ENCODE peak calls at places on chromosomes 13 and 19, in six cellular contexts. K is ovary, B is esophagus muscularis mucosa, L is uterus, R is WERI-Rb-1, S is adipocyte. U is an unnamed sample.

GRCh38 chr13:68128297-68128915 is 898.3 kb upstream of the PCDH9 start:
- DNase-seq in K (no peak), B (no peak), L (no peak), R (no peak), S (no peak), U (no peak)

GRCh38 chr13:98484289-98485219 is 92.4 kb downstream of the STK24 start:
- DNase-seq in K (no peak), B (no peak), L (peak), R (peak), S (peak), U (peak)

GRCh38 chr19:13888281-13888680 is 11.3 kb downstream of the NANOS3 start:
- DNase-seq in K (no peak), B (no peak), L (no peak), R (no peak), S (no peak), U (no peak)

GRCh38 chr13:40676007-40676406 is 9.6 kb upstream of the FOXO1 start:
- DNase-seq in K (no peak), B (no peak), L (no peak), R (no peak), S (no peak), U (no peak)

GRCh38 chr13:113814435-113814821 is 49.4 kb downstream of the GAS6 start:
- DNase-seq in K (peak), B (no peak), L (no peak), R (no peak), S (peak), U (no peak)

GRCh38 chr19:42291437-42291815 is 10.5 kb upstream of the PRR19 start:
- DNase-seq in K (no peak), B (no peak), L (no peak), R (no peak), S (no peak), U (no peak)

GRCh38 chr13:42836930-42837329 is 55.5 kb downstream of the FAM216B start:
- DNase-seq in K (no peak), B (no peak), L (no peak), R (peak), S (peak), U (peak)

GRCh38 chr19:35712529-35712909 is 5.3 kb upstream of the KMT2B start:
- DNase-seq in K (no peak), B (no peak), L (no peak), R (no peak), S (no peak), U (no peak)

GRCh38 chr19:2478756-2479555 is 3.0 kb downstream of the GADD45B start:
- DNase-seq in K (peak), B (peak), L (peak), R (no peak), S (peak), U (no peak)

GRCh38 chr13:22080832-22081231 is 410.0 kb downstream of the FGF9 start:
- DNase-seq in K (no peak), B (no peak), L (no peak), R (no peak), S (no peak), U (no peak)

GRCh38 chr19:1379961-1380489 is 3.7 kb upstream of the NDUFS7 start:
- DNase-seq in K (no peak), B (no peak), L (no peak), R (no peak), S (no peak), U (no peak)

GRCh38 chr13:60134376-60134775 is 29.4 kb downstream of the DIAPH3 start:
- DNase-seq in K (no peak), B (no peak), L (no peak), R (no peak), S (no peak), U (no peak)

GRCh38 chr13:90622547-90622946 is 724.9 kb upstream of the MIR17HG start:
- DNase-seq in K (no peak), B (no peak), L (no peak), R (no peak), S (peak), U (peak)

GRCh38 chr13:102948006-102948405 is 102.2 kb downstream of the ERCC5 start:
- DNase-seq in K (no peak), B (no peak), L (no peak), R (peak), S (no peak), U (no peak)

GRCh38 chr13:38141792-38142191 is 207.9 kb upstream of the UFM1 start:
- DNase-seq in K (no peak), B (no peak), L (no peak), R (no peak), S (peak), U (no peak)

GRCh38 chr13:83780201-83780600 is 102.1 kb downstream of the SLITRK1 start:
- DNase-seq in K (no peak), B (no peak), L (no peak), R (peak), S (peak), U (no peak)

GRCh38 chr13:96768524-96768923 is 225.8 kb downstream of the OXGR1 start:
- DNase-seq in K (no peak), B (no peak), L (no peak), R (no peak), S (no peak), U (no peak)

GRCh38 chr19:33550741-33551140 is 29.1 kb upstream of the PEPD start:
- DNase-seq in K (no peak), B (no peak), L (no peak), R (no peak), S (no peak), U (no peak)

GRCh38 chr13:27353166-27353583 is 71.2 kb upstream of the GTF3A start:
- DNase-seq in K (no peak), B (no peak), L (no peak), R (no peak), S (no peak), U (no peak)

GRCh38 chr13:113941571-113942191 is 32.2 kb downstream of the C13orf46 start:
- DNase-seq in K (peak), B (no peak), L (no peak), R (peak), S (no peak), U (no peak)

GRCh38 chr19:49363265-49364082 is at the start of gene DKKL1:
- DNase-seq in K (peak), B (peak), L (peak), R (peak), S (peak), U (peak)

GRCh38 chr19:12202250-12202649 is 39.4 kb downstream of the ZNF136 start:
- DNase-seq in K (no peak), B (no peak), L (no peak), R (peak), S (no peak), U (no peak)

GRCh38 chr13:50358221-50358620 is 343.0 kb downstream of the KCNRG start:
- DNase-seq in K (no peak), B (peak), L (peak), R (no peak), S (peak), U (no peak)

GRCh38 chr19:30552593-30552992 is 180.4 kb downstream of the ZNF536 start:
- DNase-seq in K (no peak), B (no peak), L (no peak), R (peak), S (no peak), U (no peak)

DNA sequence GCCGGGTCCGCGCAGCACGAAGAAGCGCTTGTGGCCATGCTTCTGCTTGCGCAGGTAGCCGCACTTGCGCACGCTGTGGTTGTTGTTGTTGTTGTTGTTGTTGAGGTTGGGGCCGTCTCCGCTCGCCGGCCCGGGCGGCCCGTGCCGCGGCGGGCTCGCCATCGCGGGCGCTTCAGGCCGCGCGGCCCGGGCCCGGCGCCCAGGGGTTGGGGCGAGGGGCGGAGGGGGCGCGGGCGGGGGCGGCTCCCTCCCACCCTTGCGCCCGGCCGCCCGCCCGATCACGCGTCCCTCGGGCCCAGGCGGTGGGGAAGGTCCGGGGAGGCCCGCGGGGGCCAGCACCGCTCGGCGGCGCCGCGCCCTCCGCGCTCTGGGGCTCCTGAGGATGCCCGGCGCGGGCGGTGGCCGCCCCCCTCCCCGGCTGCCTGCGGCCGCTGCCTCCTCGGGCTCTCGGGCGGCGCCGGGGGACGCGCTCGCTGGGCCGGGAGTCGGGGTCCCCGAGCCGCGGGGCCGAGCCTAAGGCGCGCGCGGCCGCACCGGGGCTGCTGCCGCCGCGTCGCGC is 412 bp downstream of the IRS2 start:
- DNase-seq in K (peak), B (no peak), L (no peak), R (no peak), S (peak), U (no peak)
- H3K4me3 ChIP-seq in K (peak), B (peak), L (peak), R (peak), S (peak), U (peak)

DNA sequence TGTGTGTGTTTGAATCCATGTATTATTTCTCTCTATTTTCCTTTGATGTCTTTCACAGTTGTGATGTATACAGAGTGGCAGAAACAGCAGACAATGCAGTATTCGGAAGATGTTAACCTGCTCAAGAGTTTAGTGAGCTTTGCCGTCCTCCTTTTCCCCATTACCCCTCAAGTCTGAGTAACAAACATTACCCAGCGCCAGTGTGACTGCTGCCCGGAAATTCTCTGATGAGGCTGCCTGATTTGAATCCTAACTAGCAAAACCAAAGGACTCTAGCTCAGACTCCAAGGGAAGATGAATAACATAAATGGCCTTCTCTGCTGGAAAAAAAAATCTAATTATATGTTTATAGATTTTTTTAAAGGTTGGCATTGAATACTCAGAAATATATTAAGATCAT is 247.3 kb upstream of the SOX21 start:
- DNase-seq in K (no peak), B (no peak), L (no peak), R (no peak), S (no peak), U (no peak)
- H3K4me3 ChIP-seq in K (no peak), B (no peak), L (no peak), R (no peak), S (no peak), U (no peak)

GRCh38 chr19:38340927-38341326 is 5.3 kb downstream of the CATSPERG start:
- DNase-seq in K (no peak), B (no peak), L (no peak), R (no peak), S (no peak), U (no peak)

GRCh38 chr19:38336638-38337359 is 1.2 kb downstream of the CATSPERG start:
- DNase-seq in K (peak), B (peak), L (peak), R (peak), S (peak), U (peak)

GRCh38 chr19:38331728-38332127 is 3.9 kb upstream of the CATSPERG start:
- DNase-seq in K (no peak), B (no peak), L (no peak), R (no peak), S (no peak), U (no peak)

GRCh38 chr19:38335949-38336637 is 463 bp downstream of the CATSPERG start:
- DNase-seq in K (peak), B (peak), L (peak), R (peak), S (peak), U (peak)

DNA sequence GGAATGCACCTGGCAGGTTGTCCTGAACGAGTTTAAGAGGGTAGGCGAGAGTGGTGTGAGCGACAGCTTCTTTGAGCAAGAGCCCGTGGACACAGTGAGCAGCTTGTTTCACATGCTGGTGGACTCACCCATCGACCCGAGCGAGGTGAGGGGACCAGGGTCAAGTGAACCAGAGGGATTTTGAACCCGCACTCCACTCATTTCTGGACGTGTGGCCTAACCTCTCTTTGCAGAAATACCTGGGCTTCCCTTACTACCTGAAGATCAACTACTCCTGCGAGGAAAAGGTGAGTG is 1.7 kb downstream of the CATSPERG start:
- DNase-seq in K (no peak), B (no peak), L (no peak), R (no peak), S (no peak), U (no peak)
- H3K4me3 ChIP-seq in K (peak), B (peak), L (peak), R (peak), S (peak), U (peak)

GRCh38 chr19:45681391-45682015 is 10.2 kb downstream of the SNRPD2 start:
- DNase-seq in K (peak), B (peak), L (peak), R (peak), S (peak), U (no peak)
- H3K4me3 ChIP-seq in K (peak), B (peak), L (peak), R (peak), S (peak), U (peak)

GRCh38 chr13:110322126-110322827 is 15.2 kb downstream of the COL4A2 start:
- DNase-seq in K (no peak), B (no peak), L (no peak), R (no peak), S (no peak), U (no peak)
- H3K4me3 ChIP-seq in K (no peak), B (no peak), L (no peak), R (no peak), S (no peak), U (no peak)

GRCh38 chr13:44191103-44191502 is 182.5 kb upstream of the SERP2 start:
- DNase-seq in K (no peak), B (no peak), L (no peak), R (no peak), S (no peak), U (no peak)
- H3K4me3 ChIP-seq in K (no peak), B (no peak), L (peak), R (no peak), S (peak), U (no peak)

DNA sequence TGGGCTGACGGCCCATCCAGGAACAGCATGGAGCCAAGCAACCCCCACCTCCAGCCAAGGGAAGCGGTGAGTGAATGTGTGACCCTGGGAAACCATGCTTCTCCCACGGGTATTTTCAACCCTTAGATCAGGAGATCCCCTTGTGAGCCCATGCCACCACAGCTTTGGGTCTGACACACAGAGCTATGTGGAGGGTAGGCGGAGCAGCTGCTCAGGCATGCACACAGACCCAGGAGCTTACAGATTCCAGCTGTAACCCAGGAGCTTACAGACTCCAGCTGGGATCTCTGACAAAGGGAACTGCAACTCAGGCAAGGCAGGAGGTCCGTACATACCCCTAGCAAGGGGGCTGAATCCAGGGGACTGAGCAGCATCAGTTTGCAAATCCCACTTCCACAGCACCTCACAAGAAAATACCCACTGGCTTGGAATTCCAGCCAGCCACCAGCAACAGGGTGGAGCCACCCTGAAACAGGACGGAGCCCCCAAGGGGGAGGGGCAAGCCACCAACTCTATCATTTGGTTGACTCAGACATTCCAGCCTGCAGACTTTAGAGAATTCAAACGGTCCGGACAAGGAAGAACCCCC is 40.8 kb upstream of the RFXAP start:
- DNase-seq in K (no peak), B (no peak), L (no peak), R (no peak), S (peak), U (peak)
- H3K4me3 ChIP-seq in K (no peak), B (no peak), L (no peak), R (no peak), S (no peak), U (peak)

GRCh38 chr19:18149596-18149975 is 3.4 kb upstream of the PIK3R2 start:
- DNase-seq in K (no peak), B (no peak), L (no peak), R (no peak), S (no peak), U (no peak)

GRCh38 chr19:18152444-18152816 is 533 bp upstream of the PIK3R2 start:
- DNase-seq in K (peak), B (peak), L (peak), R (peak), S (peak), U (peak)

GRCh38 chr19:18152817-18153554 is at the start of gene PIK3R2:
- DNase-seq in K (peak), B (peak), L (peak), R (peak), S (peak), U (peak)

GRCh38 chr19:18153555-18154134 is 682 bp downstream of the PIK3R2 start:
- DNase-seq in K (peak), B (peak), L (no peak), R (no peak), S (peak), U (no peak)

DNA sequence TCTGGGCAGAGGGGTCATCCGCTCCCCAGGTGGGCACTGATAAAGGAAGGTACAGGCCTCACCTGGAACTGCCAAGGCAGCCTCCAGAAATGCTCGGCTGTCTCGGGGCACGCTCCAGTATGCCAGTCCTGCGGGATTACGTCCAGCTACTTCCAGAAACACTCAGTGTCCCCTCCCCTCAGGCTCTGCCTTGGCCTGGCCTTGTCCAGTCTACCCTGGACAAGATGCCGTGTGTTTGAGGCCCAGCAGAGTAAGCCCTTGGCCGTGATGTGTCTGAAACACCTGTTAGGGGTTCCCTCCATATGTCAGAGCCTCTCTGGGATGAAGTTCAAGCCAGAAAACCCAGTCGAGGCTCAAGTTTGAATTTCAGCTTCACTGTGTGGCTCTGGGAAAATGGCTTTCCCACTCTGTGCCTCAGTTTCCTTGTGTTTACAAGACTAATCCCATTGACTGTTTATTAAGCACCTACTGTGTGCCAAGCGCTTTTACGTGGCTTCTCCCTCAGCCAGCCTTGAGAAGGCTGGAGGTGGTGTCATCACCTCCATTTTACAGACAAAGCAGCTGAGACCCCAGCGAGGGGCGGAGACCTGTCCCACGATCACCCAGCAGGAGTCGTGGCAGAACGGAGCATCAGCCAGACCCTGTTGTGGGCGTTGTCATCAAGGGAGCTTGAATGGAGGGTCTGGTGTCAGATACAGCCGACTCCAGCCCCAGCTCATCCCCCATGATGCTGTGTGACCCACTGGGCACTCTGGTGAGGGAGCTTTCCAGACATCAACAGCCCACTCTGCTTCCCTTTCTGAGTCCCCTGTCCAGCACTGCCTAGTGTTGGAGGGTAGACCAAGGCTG is 2.0 kb upstream of the PIK3R2 start:
- DNase-seq in K (no peak), B (no peak), L (no peak), R (no peak), S (no peak), U (no peak)
- H3K4me3 ChIP-seq in K (no peak), B (no peak), L (no peak), R (no peak), S (no peak), U (no peak)

U was measured in skeletal muscle cell.